ENCODE peak calls at places on chromosomes 6 and 20, in four cellular contexts. N is HCT116, F is HepG2, O is PC-3. Y is an unnamed sample.

GRCh38 chr6:33126101-33126714 is 50.4 kb downstream of the HLA-DPB1 start:
- DNase-seq in N (peak; percentile 35), F (peak; percentile 50), O (peak; percentile 62), Y (peak; percentile 62)

GRCh38 chr20:1810926-1811620 is 84.1 kb upstream of the SIRPA start:
- DNase-seq in N (no peak), F (peak; percentile 61), O (no peak), Y (no peak)

GRCh38 chr20:6501061-6501460 is 266.4 kb upstream of the BMP2 start:
- DNase-seq in N (no peak), F (peak; percentile 24), O (peak; percentile 96), Y (no peak)

GRCh38 chr6:71228461-71229041 is 60.1 kb upstream of the OGFRL1 start:
- DNase-seq in N (no peak), F (no peak), O (peak; percentile 77), Y (no peak)

GRCh38 chr6:97674802-97675201 is 391.8 kb upstream of the MMS22L start:
- DNase-seq in N (no peak), F (no peak), O (no peak), Y (no peak)

GRCh38 chr6:101806241-101806640 is 412.7 kb downstream of the GRIK2 start:
- DNase-seq in N (no peak), F (no peak), O (peak; percentile 46), Y (no peak)

GRCh38 chr6:12490376-12490903 is 200.3 kb downstream of the EDN1 start:
- DNase-seq in N (no peak), F (no peak), O (no peak), Y (no peak)

GRCh38 chr6:81547149-81547548 is 205.3 kb downstream of the TENT5A start:
- DNase-seq in N (no peak), F (no peak), O (peak; percentile 13), Y (no peak)

GRCh38 chr6:169960891-169961611 is 209.6 kb downstream of the ERMARD start:
- DNase-seq in N (no peak), F (no peak), O (no peak), Y (no peak)

GRCh38 chr6:12911387-12911960 is 194.9 kb downstream of the PHACTR1 start:
- DNase-seq in N (no peak), F (peak; percentile 18), O (peak; percentile 51), Y (peak; percentile 50)

GRCh38 chr6:53439556-53439955 is 90.8 kb upstream of the ELOVL5 start:
- DNase-seq in N (no peak), F (no peak), O (peak; percentile 60), Y (no peak)

GRCh38 chr6:12957321-12958051 is 240.9 kb downstream of the PHACTR1 start:
- DNase-seq in N (no peak), F (no peak), O (no peak), Y (peak; percentile 69)

GRCh38 chr6:33977606-33978438 is 168.1 kb downstream of the GRM4 start:
- DNase-seq in N (no peak), F (no peak), O (no peak), Y (no peak)

GRCh38 chr20:20213722-20214121 is 154.2 kb upstream of the INSM1 start:
- DNase-seq in N (no peak), F (no peak), O (no peak), Y (no peak)

GRCh38 chr6:143901885-143902708 is 37.8 kb downstream of the ZC2HC1B start:
- DNase-seq in N (no peak), F (no peak), O (no peak), Y (peak; percentile 34)

GRCh38 chr20:39943336-39943735 is 745.7 kb downstream of the MAFB start:
- DNase-seq in N (no peak), F (no peak), O (no peak), Y (no peak)

GRCh38 chr6:96391776-96392175 is 129.8 kb upstream of the UFL1 start:
- DNase-seq in N (no peak), F (no peak), O (peak; percentile 40), Y (peak; percentile 56)

GRCh38 chr20:58458342-58459057 is 56.7 kb downstream of the APCDD1L start:
- DNase-seq in N (no peak), F (no peak), O (peak; percentile 22), Y (no peak)

GRCh38 chr20:21571841-21572690 is 58.2 kb upstream of the NKX2-2 start:
- DNase-seq in N (no peak), F (peak; percentile 23), O (peak; percentile 34), Y (peak; percentile 23)

GRCh38 chr6:142942238-142942637 is 2.7 kb downstream of the HIVEP2 start:
- DNase-seq in N (no peak), F (no peak), O (no peak), Y (no peak)

GRCh38 chr6:157761331-157761921 is 61.6 kb upstream of the SNX9 start:
- DNase-seq in N (no peak), F (no peak), O (peak; percentile 62), Y (no peak)

GRCh38 chr6:152503541-152503940 is 133.6 kb downstream of the SYNE1 start:
- DNase-seq in N (no peak), F (no peak), O (peak; percentile 53), Y (no peak)

GRCh38 chr6:135046912-135047311 is 7.7 kb downstream of the HBS1L start:
- DNase-seq in N (no peak), F (no peak), O (no peak), Y (no peak)

GRCh38 chr6:169172435-169172834 is 81.2 kb downstream of the THBS2 start:
- DNase-seq in N (peak; percentile 35), F (no peak), O (peak; percentile 59), Y (no peak)

GRCh38 chr6:960356-960755 is 267.4 kb upstream of the EXOC2 start:
- DNase-seq in N (no peak), F (no peak), O (no peak), Y (no peak)

GRCh38 chr6:64505312-64505711 is 869.7 kb downstream of the PHF3 start:
- DNase-seq in N (no peak), F (peak; percentile 29), O (peak; percentile 22), Y (peak; percentile 15)

GRCh38 chr20:46789339-46789984 is 80.0 kb downstream of the SLC2A10 start:
- DNase-seq in N (no peak), F (no peak), O (no peak), Y (no peak)

GRCh38 chr6:41684311-41685182 is 46.3 kb downstream of the MDFI start:
- DNase-seq in N (no peak), F (no peak), O (no peak), Y (no peak)
- H2AFZ ChIP-seq in N (no peak overlapping the region), F (no peak overlapping the region), O (no peak overlapping the region), Y (no peak overlapping the region)

GRCh38 chr6:100462990-100463684 is 1.6 kb downstream of the SIM1 start:
- DNase-seq in N (no peak), F (no peak), O (no peak), Y (no peak)

GRCh38 chr6:100464910-100465700 is at the start of gene SIM1:
- DNase-seq in N (no peak), F (no peak), O (no peak), Y (peak; percentile 73)

GRCh38 chr6:100465701-100466409 is 1.1 kb upstream of the SIM1 start:
- DNase-seq in N (no peak), F (no peak), O (no peak), Y (no peak)

GRCh38 chr6:100463685-100464161 is 998 bp downstream of the SIM1 start:
- DNase-seq in N (no peak), F (no peak), O (no peak), Y (no peak)

GRCh38 chr6:100464162-100464851 is 414 bp downstream of the SIM1 start:
- DNase-seq in N (no peak), F (no peak), O (no peak), Y (no peak)
- TF ChIP-seq EZH2 in N (no peak), F (no peak), O (no peak), Y (no peak)

GRCh38 chr6:110875548-110876169 is 1.1 kb downstream of the AMD1 start:
- DNase-seq in N (no peak), F (no peak), O (no peak), Y (peak; percentile 76)

GRCh38 chr6:110878751-110879539 is 4.4 kb downstream of the AMD1 start:
- DNase-seq in N (no peak), F (no peak), O (peak; percentile 32), Y (peak; percentile 56)

GRCh38 chr6:110877154-110877564 is 2.6 kb downstream of the AMD1 start:
- DNase-seq in N (no peak), F (peak; percentile 72), O (no peak), Y (no peak)

GRCh38 chr6:110876170-110876773 is 1.7 kb downstream of the AMD1 start:
- DNase-seq in N (peak; percentile 73), F (peak; percentile 78), O (peak; percentile 77), Y (peak; percentile 89)

GRCh38 chr6:110877569-110877968 is 3.0 kb downstream of the AMD1 start:
- DNase-seq in N (no peak), F (no peak), O (no peak), Y (no peak)
- H3K4me2 ChIP-seq in N (peak overlapping the region; percentile 89), F (peak overlapping the region; percentile 79), O (peak overlapping the region; percentile 97), Y (peak overlapping the region; percentile 83)

GRCh38 chr6:42084889-42085288 is 34.6 kb downstream of the TAF8 start:
- DNase-seq in N (no peak), F (no peak), O (peak; percentile 33), Y (no peak)
- H2AFZ ChIP-seq in N (no peak overlapping the region), F (no peak overlapping the region), O (no peak overlapping the region), Y (no peak overlapping the region)

GRCh38 chr6:138318741-138319375 is 58.8 kb upstream of the SMIM28 start:
- DNase-seq in N (no peak), F (no peak), O (no peak), Y (no peak)
- TF ChIP-seq EZH2 in N (no peak), F (no peak), O (no peak), Y (no peak)

GRCh38 chr6:2523061-2523460 is 227.7 kb downstream of the MYLK4 start:
- DNase-seq in N (no peak), F (no peak), O (no peak), Y (no peak)
- H3K4me2 ChIP-seq in N (no peak overlapping the region), F (no peak overlapping the region), O (peak overlapping the region; percentile 62), Y (no peak overlapping the region)

DNA sequence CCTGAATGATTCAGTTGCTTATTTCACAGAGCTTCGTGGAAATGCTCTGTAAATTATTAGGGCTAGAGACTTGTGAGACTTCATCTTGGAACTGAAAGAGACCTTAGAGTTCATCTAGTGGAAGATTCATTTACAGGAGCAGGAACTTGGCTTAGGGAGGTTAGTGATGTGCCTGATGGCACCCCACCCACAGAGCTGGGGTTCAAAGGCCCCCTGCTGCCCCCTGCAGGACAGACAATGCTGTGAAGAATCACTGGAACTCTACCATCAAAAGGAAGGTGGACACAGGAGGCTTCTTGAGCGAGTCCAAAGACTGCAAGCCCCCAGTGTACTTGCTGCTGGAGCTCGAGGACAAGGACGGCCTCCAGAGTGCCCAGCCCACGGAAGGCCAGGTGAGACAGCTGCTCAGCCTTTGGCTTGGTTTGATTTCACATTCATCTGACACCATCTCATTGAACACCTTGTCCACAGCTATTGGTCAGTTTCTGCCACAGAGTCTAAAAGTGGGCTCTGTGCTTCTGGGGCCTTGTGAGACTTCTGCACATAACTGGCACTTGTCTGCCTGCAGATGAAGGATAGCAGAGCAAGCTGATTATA is 25.1 kb downstream of the MYBL2 start:
- DNase-seq in N (peak; percentile 29), F (peak; percentile 72), O (peak; percentile 65), Y (peak; percentile 71)
- H2AFZ ChIP-seq in N (no peak overlapping the region), F (no peak overlapping the region), O (no peak overlapping the region), Y (no peak overlapping the region)

DNA sequence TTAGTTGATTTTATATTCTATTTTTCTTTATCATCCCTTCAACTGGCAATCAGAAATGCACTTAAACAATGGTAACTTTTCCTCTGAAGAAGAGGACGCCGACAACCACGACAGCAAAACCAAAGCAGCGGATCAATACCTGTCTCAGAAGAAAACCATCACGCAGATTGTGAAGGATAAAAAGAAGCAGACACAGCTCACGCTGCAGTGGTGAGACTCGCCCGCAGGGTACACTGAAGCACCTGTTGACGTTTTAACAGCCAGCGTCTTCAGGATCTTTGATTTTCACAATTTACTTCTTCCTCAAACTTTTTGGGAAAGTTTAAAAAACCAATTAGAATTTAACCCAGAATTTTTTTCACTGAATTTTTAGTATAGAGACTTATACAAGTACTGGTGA is 701 bp downstream of the RFX6 start:
- DNase-seq in N (no peak), F (no peak), O (peak; percentile 17), Y (peak; percentile 23)
- TF ChIP-seq EZH2 in N (no peak), F (no peak), O (no peak), Y (peak; percentile 19)